ENCODE peak calls at places on chromosomes 6 and 20, in nine cellular contexts. E is endothelial cell; H is HEK293T; C is RPMI7951; M is activated naive CD8-positive, alpha-beta T cell treated with anti-CD3 and anti-CD28 coated beads, Interleukin-2, amount 50 U/mL, for 24 hours; F is NCI-H1694 treated with DMSO at 0.1 percent for 48 hours; O is stimulated activated naive CD8-positive, alpha-beta T cell treated with anti-CD3 and anti-CD28 coated beads, Interleukin-15, amount 100 ng/mL, for 72 hours; W is GM23248; G is fibroblast of the aortic adventitia. K is an unnamed sample.
A peak's percentile ranks its signal among the peaks of the same experiment; 100 is the strongest.

GRCh38 chr20:59102722-59103415 is 60.3 kb upstream of the PRELID3B start:
- DNase-seq in C (no peak), O (no peak), W (no peak), M (no peak), F (no peak), E (no peak), H (no peak), G (no peak), K (no peak)

GRCh38 chr20:61671559-61671958 is 394.1 kb downstream of the TAF4 start:
- DNase-seq in O (no peak), F (no peak), H (no peak), G (no peak), M (no peak), C (no peak), E (no peak), W (no peak), K (no peak)

GRCh38 chr20:1325173-1326030 is 3.5 kb downstream of the SDCBP2 start:
- DNase-seq in F (peak; percentile 83), W (peak; percentile 98), G (peak; percentile 97), E (peak; percentile 96), O (peak; percentile 99), C (peak; percentile 98), H (peak; percentile 99), M (peak; percentile 99), K (peak; percentile 97)

GRCh38 chr6:129685640-129686031 is 24.3 kb downstream of the ARHGAP18 start:
- DNase-seq in W (no peak), O (no peak), G (no peak), H (no peak), C (no peak), F (no peak), E (no peak), M (no peak), K (no peak)

GRCh38 chr20:31833130-31833930 is 12.1 kb downstream of the FOXS1 start:
- DNase-seq in E (peak; percentile 94), O (peak; percentile 62), H (peak; percentile 79), W (peak; percentile 52), F (peak; percentile 16), C (peak; percentile 52), M (peak; percentile 77), G (peak; percentile 39), K (peak; percentile 48)

GRCh38 chr6:70343313-70343712 is 40.4 kb upstream of the COL9A1 start:
- DNase-seq in O (no peak), H (no peak), E (no peak), M (no peak), W (no peak), G (no peak), C (no peak), F (no peak), K (no peak)

GRCh38 chr6:111589366-111589765 is 16.3 kb downstream of the TRAF3IP2 start:
- DNase-seq in C (peak; percentile 91), W (peak; percentile 96), G (peak; percentile 97), H (no peak), E (no peak), M (no peak), F (no peak), O (no peak), K (no peak)

GRCh38 chr6:48671506-48671905 is 560.5 kb upstream of the PTCHD4 start:
- DNase-seq in C (peak; percentile 18), M (no peak), G (peak; percentile 34), F (no peak), H (no peak), W (no peak), O (no peak), E (no peak), K (no peak)

GRCh38 chr6:12118604-12119003 is 106.5 kb downstream of the HIVEP1 start:
- DNase-seq in C (no peak), E (no peak), G (no peak), O (no peak), H (no peak), W (no peak), M (no peak), F (no peak), K (no peak)

GRCh38 chr6:4225207-4225872 is 90.0 kb upstream of the ECI2 start:
- DNase-seq in E (no peak), F (no peak), H (no peak), M (no peak), G (peak; percentile 10), C (no peak), O (no peak), W (no peak), K (no peak)

GRCh38 chr6:30725713-30726505 is 5.8 kb downstream of the TUBB start:
- DNase-seq in M (no peak), H (no peak), O (no peak), G (peak; percentile 52), W (peak; percentile 74), C (peak; percentile 72), F (no peak), E (no peak), K (no peak)

GRCh38 chr6:158008894-158009891 is 27.5 kb downstream of the SYNJ2 start:
- DNase-seq in E (no peak), M (peak; percentile 28), H (no peak), G (peak; percentile 37), W (peak; percentile 84), C (peak; percentile 98), O (no peak), F (peak; percentile 75), K (no peak)

GRCh38 chr6:95741001-95741400 is 163.7 kb downstream of the MANEA start:
- DNase-seq in E (no peak), H (no peak), C (no peak), M (no peak), O (no peak), W (no peak), G (no peak), F (no peak), K (no peak)

GRCh38 chr6:1766663-1767062 is 156.9 kb downstream of the FOXC1 start:
- DNase-seq in H (no peak), W (peak; percentile 53), F (no peak), M (no peak), E (no peak), G (peak; percentile 53), O (no peak), C (peak; percentile 49), K (no peak)

GRCh38 chr6:105135056-105135455 is 44.8 kb downstream of the POPDC3 start:
- DNase-seq in O (no peak), M (no peak), F (peak; percentile 17), H (peak; percentile 40), C (peak; percentile 56), G (peak; percentile 57), E (no peak), W (peak; percentile 57), K (no peak)

GRCh38 chr6:26211963-26212362 is 124.7 kb downstream of the HFE start:
- DNase-seq in G (no peak), F (no peak), W (no peak), M (no peak), C (no peak), H (no peak), E (no peak), O (no peak), K (no peak)

GRCh38 chr20:63129376-63129965 is 86.5 kb downstream of the YTHDF1 start:
- DNase-seq in E (no peak), O (no peak), M (no peak), F (no peak), H (no peak), G (no peak), W (no peak), C (no peak), K (no peak)

GRCh38 chr20:21509597-21510331 is 4.1 kb downstream of the NKX2-2 start:
- DNase-seq in M (peak; percentile 11), H (no peak), W (peak; percentile 75), E (no peak), C (no peak), F (no peak), O (no peak), G (peak; percentile 34), K (no peak)

GRCh38 chr6:156953478-156954146 is 176.4 kb downstream of the ARID1B start:
- DNase-seq in C (peak; percentile 96), W (peak; percentile 98), H (peak; percentile 85), F (no peak), O (no peak), E (no peak), M (no peak), G (peak; percentile 98), K (no peak)

GRCh38 chr6:33696538-33697518 is 14.7 kb downstream of the UQCC2 start:
- DNase-seq in W (peak; percentile 68), E (peak; percentile 64), G (peak; percentile 85), H (no peak), F (peak; percentile 52), M (no peak), O (no peak), C (peak; percentile 94), K (peak; percentile 43)

GRCh38 chr6:30508890-30509736 is 19.8 kb downstream of the HLA-E start:
- DNase-seq in O (peak; percentile 23), W (peak; percentile 48), F (no peak), M (no peak), E (no peak), H (no peak), C (peak; percentile 51), G (peak; percentile 43), K (no peak)

GRCh38 chr20:25508083-25508770 is 77.1 kb downstream of the NINL start:
- DNase-seq in O (no peak), G (peak; percentile 80), W (peak; percentile 82), E (no peak), C (peak; percentile 95), H (no peak), M (no peak), F (no peak), K (no peak)

GRCh38 chr20:24708411-24709295 is 239.2 kb downstream of the SYNDIG1 start:
- DNase-seq in O (no peak), M (no peak), G (no peak), W (no peak), E (no peak), F (peak; percentile 54), C (no peak), H (no peak), K (no peak)

GRCh38 chr6:32224696-32225095 is 829 bp upstream of the NOTCH4 start:
- DNase-seq in M (no peak), W (no peak), F (no peak), E (no peak), H (no peak), C (no peak), O (no peak), G (no peak), K (peak; percentile 69)

K was measured in stimulated activated naive B cell treated with anti-CD40 and anti-IgM and Interleukin-4, amounts not matched to agents 10 μg/mL and 1 μg/mL and 100 μg/mL, for 72 hours.